ENCODE peak calls at places on chromosomes 11 and 22, in seven cellular contexts. One of them, this sample, is unnamed.

GRCh38 chr11:61871158-61871597 is 20.2 kb downstream of the FADS3 start:
- DNase-seq in IMR-90: peak; percentile 67
- DNase-seq in dorsolateral prefrontal cortex: peak; percentile 90
- DNase-seq in cardiac fibroblast: peak; percentile 83
- DNase-seq in brain microvascular endothelial cell: peak; percentile 73
- DNase-seq in fibroblast of the aortic adventitia: peak; percentile 77
- DNase-seq in prostate gland: peak; percentile 68
- DNase-seq in this sample: no peak

GRCh38 chr11:88454881-88455280 is 117.3 kb upstream of the CTSC start:
- DNase-seq in IMR-90: peak; percentile 75
- DNase-seq in dorsolateral prefrontal cortex: no peak
- DNase-seq in cardiac fibroblast: peak; percentile 72
- DNase-seq in brain microvascular endothelial cell: no peak
- DNase-seq in fibroblast of the aortic adventitia: peak; percentile 12
- DNase-seq in prostate gland: no peak
- DNase-seq in this sample: no peak

GRCh38 chr11:5153574-5154431 is 754 bp downstream of the OR52A1 start:
- DNase-seq in IMR-90: no peak
- DNase-seq in dorsolateral prefrontal cortex: no peak
- DNase-seq in cardiac fibroblast: no peak
- DNase-seq in brain microvascular endothelial cell: no peak
- DNase-seq in fibroblast of the aortic adventitia: no peak
- DNase-seq in prostate gland: no peak
- DNase-seq in this sample: no peak

GRCh38 chr11:37946155-37946766 is 1348.2 kb upstream of the RAG2 start:
- DNase-seq in IMR-90: peak; percentile 27
- DNase-seq in dorsolateral prefrontal cortex: no peak
- DNase-seq in cardiac fibroblast: peak; percentile 72
- DNase-seq in brain microvascular endothelial cell: peak; percentile 62
- DNase-seq in fibroblast of the aortic adventitia: peak; percentile 41
- DNase-seq in prostate gland: no peak
- DNase-seq in this sample: no peak

GRCh38 chr11:47061429-47062178 is 115.1 kb downstream of the ARFGAP2 start:
- DNase-seq in IMR-90: no peak
- DNase-seq in dorsolateral prefrontal cortex: no peak
- DNase-seq in cardiac fibroblast: no peak
- DNase-seq in brain microvascular endothelial cell: no peak
- DNase-seq in fibroblast of the aortic adventitia: no peak
- DNase-seq in prostate gland: no peak
- DNase-seq in this sample: no peak

GRCh38 chr22:37454857-37455686 is 27.8 kb upstream of the ELFN2 start:
- DNase-seq in IMR-90: peak; percentile 89
- DNase-seq in dorsolateral prefrontal cortex: no peak
- DNase-seq in cardiac fibroblast: peak; percentile 87
- DNase-seq in brain microvascular endothelial cell: peak; percentile 84
- DNase-seq in fibroblast of the aortic adventitia: peak; percentile 89
- DNase-seq in prostate gland: no peak
- DNase-seq in this sample: peak; percentile 81

GRCh38 chr11:59899532-59899931 is 20.9 kb downstream of the OOSP3 start:
- DNase-seq in IMR-90: no peak
- DNase-seq in dorsolateral prefrontal cortex: no peak
- DNase-seq in cardiac fibroblast: peak; percentile 43
- DNase-seq in brain microvascular endothelial cell: peak; percentile 71
- DNase-seq in fibroblast of the aortic adventitia: no peak
- DNase-seq in prostate gland: no peak
- DNase-seq in this sample: no peak

GRCh38 chr11:88695701-88696414 is 358.3 kb upstream of the CTSC start:
- DNase-seq in IMR-90: no peak
- DNase-seq in dorsolateral prefrontal cortex: no peak
- DNase-seq in cardiac fibroblast: no peak
- DNase-seq in brain microvascular endothelial cell: no peak
- DNase-seq in fibroblast of the aortic adventitia: no peak
- DNase-seq in prostate gland: no peak
- DNase-seq in this sample: no peak

GRCh38 chr22:49155809-49156580 is 671.7 kb downstream of the BRD1 start:
- DNase-seq in IMR-90: no peak
- DNase-seq in dorsolateral prefrontal cortex: no peak
- DNase-seq in cardiac fibroblast: no peak
- DNase-seq in brain microvascular endothelial cell: no peak
- DNase-seq in fibroblast of the aortic adventitia: no peak
- DNase-seq in prostate gland: no peak
- DNase-seq in this sample: no peak

GRCh38 chr11:125468852-125469251 is 27.2 kb downstream of the FEZ1 start:
- DNase-seq in IMR-90: no peak
- DNase-seq in dorsolateral prefrontal cortex: no peak
- DNase-seq in cardiac fibroblast: peak; percentile 13
- DNase-seq in brain microvascular endothelial cell: no peak
- DNase-seq in fibroblast of the aortic adventitia: peak; percentile 50
- DNase-seq in prostate gland: no peak
- DNase-seq in this sample: no peak

GRCh38 chr22:47012589-47013365 is 250.3 kb downstream of the TBC1D22A start:
- DNase-seq in IMR-90: peak; percentile 77
- DNase-seq in dorsolateral prefrontal cortex: no peak
- DNase-seq in cardiac fibroblast: no peak
- DNase-seq in brain microvascular endothelial cell: peak; percentile 15
- DNase-seq in fibroblast of the aortic adventitia: no peak
- DNase-seq in prostate gland: no peak
- DNase-seq in this sample: peak; percentile 26

GRCh38 chr22:49586244-49586748 is 241.4 kb downstream of the BRD1 start:
- DNase-seq in IMR-90: no peak
- DNase-seq in dorsolateral prefrontal cortex: peak; percentile 26
- DNase-seq in cardiac fibroblast: no peak
- DNase-seq in brain microvascular endothelial cell: no peak
- DNase-seq in fibroblast of the aortic adventitia: no peak
- DNase-seq in prostate gland: no peak
- DNase-seq in this sample: no peak

GRCh38 chr22:37911273-37911672 is 5.2 kb downstream of the MICALL1 start:
- DNase-seq in IMR-90: no peak
- DNase-seq in dorsolateral prefrontal cortex: no peak
- DNase-seq in cardiac fibroblast: no peak
- DNase-seq in brain microvascular endothelial cell: no peak
- DNase-seq in fibroblast of the aortic adventitia: no peak
- DNase-seq in prostate gland: no peak
- DNase-seq in this sample: no peak

DNA sequence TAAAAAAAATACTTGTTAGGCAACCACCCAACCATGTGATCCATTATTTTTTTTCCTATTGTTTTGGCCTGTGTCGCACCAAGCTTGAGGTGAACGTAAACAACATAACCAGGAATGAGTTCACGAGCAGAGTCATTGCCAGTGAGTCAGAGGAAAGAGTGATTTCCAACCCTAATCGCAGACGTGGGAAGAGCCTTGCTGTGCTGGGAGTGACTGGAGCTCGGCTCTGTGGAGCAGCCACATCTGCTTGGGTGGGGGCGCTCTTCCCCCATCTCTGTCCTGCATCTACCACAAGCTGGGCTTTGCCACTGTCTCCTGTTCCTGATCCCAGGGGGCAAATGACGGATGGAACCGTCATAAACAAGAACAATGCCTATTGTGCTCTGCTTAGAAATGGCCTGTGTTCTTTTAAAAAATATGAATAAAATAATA is 210.0 kb downstream of the KIRREL3 start:
- DNase-seq in IMR-90: peak; percentile 98
- DNase-seq in dorsolateral prefrontal cortex: peak; percentile 69
- DNase-seq in cardiac fibroblast: peak; percentile 88
- DNase-seq in brain microvascular endothelial cell: peak; percentile 64
- DNase-seq in fibroblast of the aortic adventitia: peak; percentile 76
- DNase-seq in prostate gland: no peak
- DNase-seq in this sample: peak; percentile 88
- TF ChIP-seq CTCF in IMR-90: peak; percentile 59
- TF ChIP-seq CTCF in dorsolateral prefrontal cortex: peak; percentile 54
- TF ChIP-seq CTCF in cardiac fibroblast: no peak
- TF ChIP-seq CTCF in brain microvascular endothelial cell: peak; percentile 58
- TF ChIP-seq CTCF in fibroblast of the aortic adventitia: no peak
- TF ChIP-seq CTCF in prostate gland: no peak
- TF ChIP-seq CTCF in this sample: peak; percentile 44

GRCh38 chr11:34994859-34995258 is 78.4 kb downstream of the PDHX start:
- DNase-seq in IMR-90: no peak
- DNase-seq in dorsolateral prefrontal cortex: no peak
- DNase-seq in cardiac fibroblast: no peak
- DNase-seq in brain microvascular endothelial cell: no peak
- DNase-seq in fibroblast of the aortic adventitia: no peak
- DNase-seq in prostate gland: no peak
- DNase-seq in this sample: no peak
- TF ChIP-seq CTCF in IMR-90: no peak
- TF ChIP-seq CTCF in dorsolateral prefrontal cortex: no peak
- TF ChIP-seq CTCF in cardiac fibroblast: no peak
- TF ChIP-seq CTCF in brain microvascular endothelial cell: no peak
- TF ChIP-seq CTCF in fibroblast of the aortic adventitia: no peak
- TF ChIP-seq CTCF in prostate gland: no peak
- TF ChIP-seq CTCF in this sample: no peak

GRCh38 chr22:42544686-42545085 is 9.1 kb upstream of the SERHL2 start:
- DNase-seq in IMR-90: peak; percentile 24
- DNase-seq in dorsolateral prefrontal cortex: no peak
- DNase-seq in cardiac fibroblast: peak; percentile 76
- DNase-seq in brain microvascular endothelial cell: peak; percentile 52
- DNase-seq in fibroblast of the aortic adventitia: peak; percentile 74
- DNase-seq in prostate gland: no peak
- DNase-seq in this sample: no peak

GRCh38 chr22:42549329-42550060 is 4.3 kb upstream of the SERHL2 start:
- DNase-seq in IMR-90: no peak
- DNase-seq in dorsolateral prefrontal cortex: no peak
- DNase-seq in cardiac fibroblast: no peak
- DNase-seq in brain microvascular endothelial cell: no peak
- DNase-seq in fibroblast of the aortic adventitia: no peak
- DNase-seq in prostate gland: no peak
- DNase-seq in this sample: no peak

GRCh38 chr22:42548597-42549328 is 5.0 kb upstream of the SERHL2 start:
- DNase-seq in IMR-90: no peak
- DNase-seq in dorsolateral prefrontal cortex: no peak
- DNase-seq in cardiac fibroblast: no peak
- DNase-seq in brain microvascular endothelial cell: no peak
- DNase-seq in fibroblast of the aortic adventitia: no peak
- DNase-seq in prostate gland: no peak
- DNase-seq in this sample: no peak

GRCh38 chr22:42547562-42547961 is 6.2 kb upstream of the SERHL2 start:
- DNase-seq in IMR-90: no peak
- DNase-seq in dorsolateral prefrontal cortex: no peak
- DNase-seq in cardiac fibroblast: no peak
- DNase-seq in brain microvascular endothelial cell: no peak
- DNase-seq in fibroblast of the aortic adventitia: no peak
- DNase-seq in prostate gland: no peak
- DNase-seq in this sample: no peak
- TF ChIP-seq CTCF in IMR-90: no peak
- TF ChIP-seq CTCF in dorsolateral prefrontal cortex: no peak
- TF ChIP-seq CTCF in cardiac fibroblast: no peak
- TF ChIP-seq CTCF in brain microvascular endothelial cell: no peak
- TF ChIP-seq CTCF in fibroblast of the aortic adventitia: no peak
- TF ChIP-seq CTCF in prostate gland: no peak
- TF ChIP-seq CTCF in this sample: no peak

GRCh38 chr11:65537620-65538231 is 12.8 kb downstream of the SCYL1 start:
- DNase-seq in IMR-90: no peak
- DNase-seq in dorsolateral prefrontal cortex: no peak
- DNase-seq in cardiac fibroblast: no peak
- DNase-seq in brain microvascular endothelial cell: no peak
- DNase-seq in fibroblast of the aortic adventitia: no peak
- DNase-seq in prostate gland: no peak
- DNase-seq in this sample: no peak
- TF ChIP-seq CTCF in IMR-90: no peak
- TF ChIP-seq CTCF in dorsolateral prefrontal cortex: no peak
- TF ChIP-seq CTCF in cardiac fibroblast: no peak
- TF ChIP-seq CTCF in brain microvascular endothelial cell: no peak
- TF ChIP-seq CTCF in fibroblast of the aortic adventitia: no peak
- TF ChIP-seq CTCF in prostate gland: no peak
- TF ChIP-seq CTCF in this sample: no peak

GRCh38 chr11:2115308-2115707 is 23.9 kb downstream of the IGF2 start:
- DNase-seq in IMR-90: no peak
- DNase-seq in dorsolateral prefrontal cortex: no peak
- DNase-seq in cardiac fibroblast: no peak
- DNase-seq in brain microvascular endothelial cell: no peak
- DNase-seq in fibroblast of the aortic adventitia: no peak
- DNase-seq in prostate gland: no peak
- DNase-seq in this sample: no peak

GRCh38 chr11:2121227-2122130 is 17.7 kb downstream of the IGF2 start:
- DNase-seq in IMR-90: no peak
- DNase-seq in dorsolateral prefrontal cortex: no peak
- DNase-seq in cardiac fibroblast: no peak
- DNase-seq in brain microvascular endothelial cell: no peak
- DNase-seq in fibroblast of the aortic adventitia: no peak
- DNase-seq in prostate gland: no peak
- DNase-seq in this sample: no peak

GRCh38 chr11:2120359-2121100 is 18.7 kb downstream of the IGF2 start:
- DNase-seq in IMR-90: no peak
- DNase-seq in dorsolateral prefrontal cortex: no peak
- DNase-seq in cardiac fibroblast: no peak
- DNase-seq in brain microvascular endothelial cell: no peak
- DNase-seq in fibroblast of the aortic adventitia: no peak
- DNase-seq in prostate gland: no peak
- DNase-seq in this sample: no peak

GRCh38 chr11:2116680-2117079 is 22.5 kb downstream of the IGF2 start:
- DNase-seq in IMR-90: no peak
- DNase-seq in dorsolateral prefrontal cortex: no peak
- DNase-seq in cardiac fibroblast: no peak
- DNase-seq in brain microvascular endothelial cell: no peak
- DNase-seq in fibroblast of the aortic adventitia: no peak
- DNase-seq in prostate gland: no peak
- DNase-seq in this sample: no peak

GRCh38 chr11:2118674-2119073 is 20.5 kb downstream of the IGF2 start:
- DNase-seq in IMR-90: no peak
- DNase-seq in dorsolateral prefrontal cortex: no peak
- DNase-seq in cardiac fibroblast: no peak
- DNase-seq in brain microvascular endothelial cell: no peak
- DNase-seq in fibroblast of the aortic adventitia: no peak
- DNase-seq in prostate gland: no peak
- DNase-seq in this sample: no peak
- TF ChIP-seq CTCF in IMR-90: no peak
- TF ChIP-seq CTCF in dorsolateral prefrontal cortex: no peak
- TF ChIP-seq CTCF in cardiac fibroblast: no peak
- TF ChIP-seq CTCF in brain microvascular endothelial cell: no peak
- TF ChIP-seq CTCF in fibroblast of the aortic adventitia: no peak
- TF ChIP-seq CTCF in prostate gland: no peak
- TF ChIP-seq CTCF in this sample: no peak

DNA sequence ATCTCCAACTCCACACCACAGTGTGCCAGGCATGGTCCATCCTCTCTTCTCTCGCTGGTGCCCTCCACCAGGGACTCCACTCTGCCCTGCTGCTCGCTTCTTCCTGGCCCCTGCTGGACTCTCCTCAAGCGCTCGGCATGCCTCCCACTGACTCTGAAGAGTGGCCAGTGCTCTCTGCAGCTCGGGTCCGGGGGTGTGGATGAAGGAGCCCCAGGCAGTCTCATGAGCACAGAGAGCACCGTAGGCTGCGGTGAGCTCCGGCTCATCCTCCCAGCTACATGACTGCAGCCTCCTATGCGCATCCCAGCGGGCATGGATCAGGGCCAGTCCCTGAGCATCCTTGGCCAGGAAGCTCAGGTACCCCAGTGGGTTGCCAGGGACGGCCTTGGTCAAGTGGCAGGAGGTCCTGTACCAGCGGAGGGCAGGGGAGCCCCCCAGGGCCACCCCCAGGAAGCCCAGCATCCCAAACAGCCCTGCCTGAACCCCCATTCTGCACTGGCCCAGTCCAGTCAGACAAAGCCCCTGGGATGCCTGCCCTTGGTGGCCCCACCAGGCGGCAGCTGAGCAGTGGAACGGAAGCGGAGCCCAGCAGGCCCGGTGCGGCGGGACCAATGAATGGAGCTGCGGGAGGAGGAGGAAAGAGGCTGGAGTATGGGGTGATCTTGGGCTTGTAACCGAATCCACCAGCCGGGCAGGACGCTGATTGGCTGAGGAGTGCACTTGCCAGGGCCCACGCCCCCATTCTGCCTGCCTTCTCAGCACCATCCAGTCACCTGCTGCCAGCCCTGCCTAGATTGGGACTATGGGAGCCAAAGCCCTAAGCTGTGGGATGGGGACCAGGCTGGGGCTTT is at the start of gene PLA2G3:
- DNase-seq in IMR-90: peak; percentile 60
- DNase-seq in dorsolateral prefrontal cortex: no peak
- DNase-seq in cardiac fibroblast: peak; percentile 33
- DNase-seq in brain microvascular endothelial cell: peak; percentile 51
- DNase-seq in fibroblast of the aortic adventitia: peak; percentile 33
- DNase-seq in prostate gland: peak; percentile 68
- DNase-seq in this sample: no peak
- TF ChIP-seq CTCF in IMR-90: peak; percentile 4
- TF ChIP-seq CTCF in dorsolateral prefrontal cortex: no peak
- TF ChIP-seq CTCF in cardiac fibroblast: peak; percentile 10
- TF ChIP-seq CTCF in brain microvascular endothelial cell: peak; percentile 45
- TF ChIP-seq CTCF in fibroblast of the aortic adventitia: peak; percentile 16
- TF ChIP-seq CTCF in prostate gland: no peak
- TF ChIP-seq CTCF in this sample: no peak